ENCODE peak calls at places on chromosomes 7 and 10, in six cellular contexts. J is adrenal gland, H is A549, B is pancreas, Q is fibroblast of lung, A is HCT116. O is an unnamed sample.

GRCh38 chr10:47062801-47063200 is 151.6 kb downstream of the PTPN20 start:
- DNase-seq in H (no peak), J (no peak), B (no peak), Q (peak), A (no peak), O (no peak)

GRCh38 chr7:106573738-106574137 is 87.2 kb downstream of the CCDC71L start:
- DNase-seq in H (no peak), Q (no peak), J (no peak), A (no peak), B (no peak), O (no peak)

GRCh38 chr7:92648082-92648481 is 57.9 kb upstream of the FAM133B start:
- DNase-seq in H (no peak), J (no peak), B (no peak), Q (no peak), A (no peak), O (no peak)

GRCh38 chr7:28750981-28751380 is 207.1 kb downstream of the TRIL start:
- DNase-seq in Q (no peak), B (no peak), J (no peak), H (no peak), A (no peak), O (no peak)

GRCh38 chr10:98431016-98431415 is 15.7 kb downstream of the HPS1 start:
- DNase-seq in H (no peak), Q (no peak), B (peak), A (no peak), J (no peak), O (no peak)

GRCh38 chr7:22563621-22564241 is 63.7 kb upstream of the STEAP1B start:
- DNase-seq in Q (no peak), J (no peak), A (no peak), H (no peak), B (no peak), O (no peak)

GRCh38 chr10:663844-664243 is 25.6 kb downstream of the DIP2C start:
- DNase-seq in Q (no peak), J (no peak), H (no peak), A (no peak), B (no peak), O (peak)

GRCh38 chr7:32073533-32073932 is 3.3 kb upstream of the PDE1C start:
- DNase-seq in J (no peak), B (no peak), A (no peak), Q (peak), H (no peak), O (no peak)

GRCh38 chr10:31138026-31138553 is 106.4 kb upstream of the ZNF438 start:
- DNase-seq in Q (peak), A (no peak), J (no peak), B (no peak), H (no peak), O (no peak)

GRCh38 chr7:124171068-124171467 is 138.2 kb upstream of the TMEM229A start:
- DNase-seq in J (no peak), A (peak), Q (peak), H (peak), B (no peak), O (no peak)

DNA sequence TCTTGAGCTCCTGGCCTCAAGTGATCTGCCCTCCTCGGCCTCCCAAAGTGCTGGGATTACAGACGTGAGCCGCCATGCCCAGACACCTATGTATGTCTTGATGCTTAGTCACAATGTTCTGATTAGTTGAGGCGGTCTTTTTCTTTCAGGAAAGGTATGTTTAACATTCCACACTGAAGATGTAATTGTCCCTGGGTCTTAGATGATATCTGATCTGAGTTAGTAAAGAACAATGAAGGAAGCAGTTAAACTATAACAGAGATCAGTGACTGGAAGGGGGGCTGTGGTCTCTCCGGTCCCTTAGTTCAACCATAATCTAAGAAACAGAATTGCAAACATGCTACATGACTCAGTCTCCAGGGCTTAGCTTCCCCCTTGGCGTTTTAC is 31.5 kb upstream of the SH2D4B start:
- DNase-seq in B (no peak), A (peak), J (no peak), Q (no peak), H (peak), O (no peak)
- H3K27ac ChIP-seq in B (no peak), A (peak), J (no peak), Q (no peak), H (peak), O (peak)

GRCh38 chr7:18552943-18553584 is 57.5 kb downstream of the HDAC9 start:
- DNase-seq in B (no peak), J (no peak), Q (no peak), A (no peak), H (peak), O (no peak)

GRCh38 chr7:18555968-18556367 is 60.4 kb downstream of the HDAC9 start:
- DNase-seq in H (no peak), A (no peak), B (no peak), J (no peak), Q (no peak), O (no peak)

GRCh38 chr7:18555120-18555519 is 59.6 kb downstream of the HDAC9 start:
- DNase-seq in Q (no peak), J (no peak), B (no peak), A (no peak), H (no peak), O (no peak)

GRCh38 chr7:18552311-18552916 is 56.9 kb downstream of the HDAC9 start:
- DNase-seq in H (no peak), B (no peak), J (no peak), A (no peak), Q (no peak), O (no peak)

DNA sequence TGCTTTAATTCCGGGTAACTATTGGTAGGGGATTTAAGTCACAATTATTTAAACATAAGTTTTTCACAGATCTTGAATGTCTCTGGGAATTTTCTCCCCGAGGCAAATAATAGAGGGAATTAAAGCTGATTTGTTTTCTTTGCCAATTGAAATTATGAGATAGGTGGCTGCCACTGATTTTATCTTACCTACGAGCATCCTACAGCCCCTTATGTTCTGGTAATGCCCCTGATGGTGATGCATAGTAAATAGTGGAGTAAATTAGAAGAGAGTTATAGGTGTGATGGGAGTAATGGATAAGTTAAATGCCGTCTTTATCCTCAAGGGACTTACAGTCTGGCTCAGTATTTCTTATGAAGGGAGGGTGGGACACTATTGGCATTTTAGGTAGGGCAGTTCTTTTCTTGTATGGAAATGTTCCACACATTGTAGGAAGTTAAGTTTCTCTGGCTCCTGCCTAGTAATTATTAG is 58.1 kb downstream of the HDAC9 start:
- DNase-seq in Q (no peak), H (no peak), J (no peak), A (no peak), B (no peak), O (no peak)
- H3K27ac ChIP-seq in Q (no peak), H (no peak), J (no peak), A (no peak), B (no peak), O (no peak)

GRCh38 chr10:78433063-78433717 is 399.5 kb downstream of the RPS24 start:
- DNase-seq in Q (no peak), B (no peak), H (no peak), J (peak), A (no peak), O (no peak)
- H3K27ac ChIP-seq in Q (no peak), B (no peak), H (peak), J (no peak), A (no peak), O (no peak)

GRCh38 chr10:7702288-7702812 is 766 bp upstream of the ITIH2 start:
- DNase-seq in Q (no peak), J (no peak), H (no peak), A (no peak), B (no peak), O (no peak)
- H3K27ac ChIP-seq in Q (no peak), J (no peak), H (peak), A (no peak), B (no peak), O (no peak)

DNA sequence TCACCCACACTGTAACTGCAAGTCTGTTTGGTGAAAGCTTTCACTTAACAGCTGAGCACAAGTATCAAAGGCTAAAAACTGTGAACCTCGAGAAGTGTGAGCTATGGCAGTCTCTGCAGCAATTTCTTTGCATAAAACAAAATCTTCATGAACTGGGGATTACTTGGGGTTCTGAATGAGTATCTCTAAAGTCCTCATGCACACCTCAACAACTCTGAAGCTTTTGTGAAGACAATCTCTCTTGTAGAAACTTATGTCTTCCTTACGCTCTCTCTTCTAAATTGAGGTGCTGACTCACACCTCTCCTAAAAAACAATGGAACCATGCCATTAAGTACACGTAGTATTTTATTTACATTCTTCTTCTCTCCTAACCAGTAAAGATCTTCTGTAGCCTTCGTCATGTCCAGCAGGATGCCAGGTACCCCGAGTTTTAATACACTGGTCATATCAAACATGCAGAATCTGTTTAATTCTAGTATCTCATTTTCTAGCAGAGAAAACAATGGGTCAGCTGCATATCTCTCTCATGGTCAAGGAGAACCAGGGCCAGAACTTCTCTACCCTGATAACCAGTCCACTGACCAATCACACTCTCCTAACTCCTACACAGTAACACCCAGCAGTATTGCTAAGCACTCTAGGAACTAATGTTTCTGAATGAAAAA is 76.9 kb downstream of the UBE2H start:
- DNase-seq in Q (no peak), A (no peak), J (no peak), H (peak), B (no peak), O (no peak)
- H3K27ac ChIP-seq in Q (no peak), A (peak), J (peak), H (peak), B (peak), O (no peak)

O was measured in caudate nucleus.